ENCODE peak calls at places on chromosomes 3 and 15, in six cellular contexts. K, F, D, Z, X and Q are unnamed samples.

GRCh38 chr3:12644297-12644937 is 19.5 kb downstream of the RAF1 start:
- DNase-seq in X (no peak), Z (no peak), K (no peak), D (no peak), F (no peak), Q (no peak)

GRCh38 chr3:54065140-54065539 is 57.2 kb upstream of the CACNA2D3 start:
- DNase-seq in K (no peak), D (no peak), Z (no peak), X (no peak), F (no peak), Q (no peak)

GRCh38 chr3:5222283-5223005 is 34.9 kb downstream of the EDEM1 start:
- DNase-seq in F (no peak), Z (no peak), D (no peak), K (no peak), X (no peak), Q (no peak)

GRCh38 chr3:141151439-141151838 is 80.2 kb upstream of the PXYLP1 start:
- DNase-seq in K (no peak), F (no peak), Z (no peak), D (no peak), X (no peak), Q (no peak)

GRCh38 chr3:71416868-71417267 is 166.7 kb downstream of the FOXP1 start:
- DNase-seq in Z (peak), K (no peak), X (peak), D (no peak), F (peak), Q (no peak)

GRCh38 chr15:59299919-59300617 is 72.6 kb downstream of the MYO1E start:
- DNase-seq in D (peak), Z (no peak), X (no peak), K (peak), F (peak), Q (peak)

GRCh38 chr3:157464283-157464682 is 27.6 kb downstream of the PTX3 start:
- DNase-seq in Z (no peak), D (no peak), K (no peak), X (no peak), F (no peak), Q (peak)

GRCh38 chr3:97872209-97873042 is 50.6 kb downstream of the CRYBG3 start:
- DNase-seq in K (no peak), Z (no peak), F (no peak), D (no peak), X (no peak), Q (peak)

GRCh38 chr3:151432624-151433372 is 28.1 kb downstream of the IGSF10 start:
- DNase-seq in F (no peak), D (no peak), K (no peak), X (no peak), Z (no peak), Q (no peak)

GRCh38 chr3:170903123-170903522 is 5.3 kb downstream of the EIF5A2 start:
- DNase-seq in D (no peak), Z (no peak), F (no peak), K (no peak), X (no peak), Q (no peak)

GRCh38 chr15:88738796-88739195 is 64.4 kb upstream of the ACAN start:
- DNase-seq in F (no peak), Z (no peak), K (no peak), X (no peak), D (no peak), Q (no peak)

GRCh38 chr3:15051531-15051930 is 13.6 kb downstream of the MRPS25 start:
- DNase-seq in D (peak), X (peak), Z (peak), F (peak), K (no peak), Q (no peak)

GRCh38 chr3:148464246-148464645 is 233.5 kb upstream of the AGTR1 start:
- DNase-seq in K (no peak), Z (no peak), F (no peak), D (no peak), X (no peak), Q (no peak)

GRCh38 chr3:69869643-69870042 is 129.9 kb upstream of the SAMMSON start:
- DNase-seq in Z (no peak), D (no peak), K (no peak), X (no peak), F (peak), Q (peak)

GRCh38 chr15:100918034-100918689 is 995 bp upstream of the LRRK1 start:
- DNase-seq in K (peak), X (peak), D (peak), F (peak), Z (peak), Q (no peak)

GRCh38 chr3:25592510-25592968 is 72.2 kb downstream of the TOP2B start:
- DNase-seq in Z (peak), K (no peak), F (peak), D (no peak), X (peak), Q (no peak)

GRCh38 chr15:57500979-57501576 is 90.6 kb upstream of the MYZAP start:
- DNase-seq in D (no peak), F (no peak), Z (no peak), X (no peak), K (peak), Q (no peak)

GRCh38 chr15:28094732-28095521 is 4.2 kb downstream of the OCA2 start:
- DNase-seq in X (peak), F (no peak), D (peak), K (peak), Z (peak), Q (no peak)

GRCh38 chr3:64405211-64405818 is 180.0 kb upstream of the PRICKLE2 start:
- DNase-seq in X (no peak), Z (no peak), D (no peak), F (no peak), K (no peak), Q (peak)

GRCh38 chr3:14513566-14514322 is 26.4 kb downstream of the GRIP2 start:
- DNase-seq in F (no peak), X (no peak), K (peak), Z (no peak), D (peak), Q (no peak)

GRCh38 chr3:169658311-169658931 is 5.1 kb downstream of the MECOM start:
- DNase-seq in D (peak), Z (peak), F (no peak), X (peak), K (peak), Q (no peak)

GRCh38 chr3:119437852-119438251 is 25.6 kb downstream of the TMEM39A start:
- DNase-seq in D (no peak), X (no peak), F (no peak), Z (no peak), K (no peak), Q (no peak)

GRCh38 chr15:89320200-89320599 is 14.4 kb downstream of the POLG start:
- DNase-seq in K (no peak), F (no peak), Z (no peak), X (no peak), D (no peak), Q (no peak)

GRCh38 chr15:48330045-48330840 is 986 bp upstream of the DUT start:
- DNase-seq in Z (no peak), X (peak), D (no peak), K (no peak), F (no peak), Q (no peak)

GRCh38 chr3:45786801-45787495 is 9.4 kb downstream of the SLC6A20 start:
- DNase-seq in Z (no peak), X (no peak), F (no peak), D (no peak), K (peak), Q (no peak)

GRCh38 chr3:52679811-52680210 is 5.9 kb downstream of the PBRM1 start:
- DNase-seq in K (no peak), Z (no peak), X (no peak), D (no peak), F (no peak), Q (no peak)

GRCh38 chr3:153209596-153209995 is 47.6 kb downstream of the RAP2B start:
- DNase-seq in F (peak), D (peak), K (no peak), Z (peak), X (peak), Q (no peak)

GRCh38 chr15:88071141-88071540 is 185.4 kb downstream of the NTRK3 start:
- DNase-seq in F (no peak), K (peak), D (no peak), Z (no peak), X (no peak), Q (no peak)

GRCh38 chr3:107206945-107207344 is 170.3 kb upstream of the CCDC54 start:
- DNase-seq in Z (no peak), X (no peak), K (no peak), D (no peak), F (no peak), Q (no peak)

GRCh38 chr15:30649952-30650929 is 24.3 kb downstream of the ARHGAP11B start:
- DNase-seq in K (no peak), D (no peak), F (peak), X (no peak), Z (no peak), Q (peak)

GRCh38 chr15:31396881-31397560 is 70.4 kb downstream of the KLF13 start:
- DNase-seq in F (peak), X (peak), K (peak), D (peak), Z (peak), Q (no peak)

GRCh38 chr3:113051222-113051804 is 60.5 kb downstream of the GTPBP8 start:
- DNase-seq in D (peak), Z (peak), X (peak), K (peak), F (peak), Q (peak)

GRCh38 chr15:91380114-91380513 is 280.1 kb downstream of the SV2B start:
- DNase-seq in X (no peak), K (no peak), Z (no peak), D (no peak), F (no peak), Q (no peak)
- TF ChIP-seq CTCF in X (no peak), K (no peak), Z (no peak), D (no peak), F (no peak), Q (no peak)

GRCh38 chr15:62419206-62419605 is 254.1 kb upstream of the C2CD4B start:
- DNase-seq in D (no peak), Z (no peak), F (no peak), K (no peak), X (no peak), Q (no peak)
- TF ChIP-seq CTCF in D (no peak), Z (no peak), F (no peak), K (no peak), X (no peak), Q (no peak)

GRCh38 chr3:31953636-31954035 is 27.4 kb downstream of the OSBPL10 start:
- DNase-seq in X (no peak), Z (no peak), K (no peak), F (no peak), D (no peak), Q (no peak)

GRCh38 chr3:31955581-31955980 is 25.5 kb downstream of the OSBPL10 start:
- DNase-seq in F (no peak), D (no peak), X (no peak), K (no peak), Z (no peak), Q (no peak)

GRCh38 chr3:31958721-31959152 is 22.3 kb downstream of the OSBPL10 start:
- DNase-seq in Z (no peak), F (no peak), D (no peak), K (no peak), X (no peak), Q (no peak)

GRCh38 chr3:31959951-31960792 is 20.9 kb downstream of the OSBPL10 start:
- DNase-seq in F (no peak), Z (peak), D (no peak), X (peak), K (no peak), Q (no peak)

DNA sequence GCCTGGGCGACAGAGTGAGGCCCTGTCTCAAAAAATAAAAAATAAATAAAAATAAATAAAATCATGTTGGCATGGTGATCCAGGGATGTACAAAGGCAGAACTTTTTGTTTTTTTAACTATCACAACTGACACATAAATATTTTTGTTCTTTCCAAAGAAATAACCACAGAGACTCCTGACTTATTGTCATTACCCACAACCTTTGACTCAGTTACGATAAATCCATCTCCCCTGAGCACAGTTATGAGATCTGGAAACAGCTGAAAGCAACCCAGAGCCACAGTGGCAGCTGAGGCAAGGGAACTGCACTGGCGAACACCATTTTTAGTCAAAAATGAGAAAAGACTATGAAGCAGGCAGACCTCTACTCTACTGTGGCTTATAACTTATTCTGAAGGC is 24.0 kb downstream of the OSBPL10 start:
- DNase-seq in D (no peak), Z (no peak), X (no peak), K (no peak), F (no peak), Q (no peak)
- TF ChIP-seq CTCF in D (no peak), Z (no peak), X (no peak), K (no peak), F (no peak), Q (no peak)

GRCh38 chr3:188197388-188197847 is 43.5 kb downstream of the LPP start:
- DNase-seq in K (no peak), X (no peak), Z (no peak), F (peak), D (no peak), Q (no peak)
- TF ChIP-seq CTCF in K (no peak), X (no peak), Z (no peak), F (no peak), D (no peak), Q (no peak)

GRCh38 chr3:126511291-126511690 is 6.3 kb downstream of the UROC1 start:
- DNase-seq in D (peak), F (no peak), X (no peak), K (no peak), Z (no peak), Q (no peak)
- TF ChIP-seq CTCF in D (no peak), F (no peak), X (no peak), K (no peak), Z (no peak), Q (no peak)

GRCh38 chr3:125482406-125482805 is 37.6 kb downstream of the SNX4 start:
- DNase-seq in D (no peak), Z (no peak), X (no peak), K (no peak), F (no peak), Q (no peak)
- TF ChIP-seq CTCF in D (no peak), Z (no peak), X (no peak), K (no peak), F (no peak), Q (no peak)

DNA sequence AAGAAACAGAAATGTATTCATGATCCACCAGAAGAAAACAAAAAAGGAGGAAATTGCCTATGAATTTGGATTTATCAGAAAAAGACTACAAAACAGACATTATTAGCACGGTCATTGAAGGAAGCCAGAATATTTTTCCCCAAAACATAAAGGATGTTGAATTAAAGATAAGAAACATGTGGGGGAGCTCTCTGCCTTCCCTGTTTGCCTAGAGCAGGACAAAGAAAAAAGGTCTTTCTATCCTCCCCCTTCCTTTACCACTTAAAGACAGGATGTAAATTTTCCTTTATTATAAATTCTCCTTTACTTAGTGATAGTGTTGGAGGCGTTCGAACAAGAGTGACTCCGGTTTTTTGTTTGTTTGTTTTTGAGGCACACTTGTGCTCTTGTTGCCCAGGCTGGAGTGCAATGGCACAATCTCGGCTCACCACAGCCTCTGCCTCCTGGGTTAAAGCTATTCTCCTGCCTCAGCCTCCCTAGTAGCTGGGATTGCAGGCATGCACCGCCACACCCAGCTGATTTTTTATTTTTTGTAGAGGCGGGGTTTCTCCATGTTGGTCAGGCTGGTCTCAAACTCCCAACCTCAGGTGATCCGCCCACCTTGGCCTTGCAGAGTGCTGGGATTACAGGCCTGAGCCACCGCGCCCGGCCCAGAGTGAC is 14.9 kb upstream of the RPN1 start:
- DNase-seq in X (no peak), D (no peak), F (peak), K (no peak), Z (no peak), Q (no peak)
- TF ChIP-seq CTCF in X (peak), D (no peak), F (no peak), K (no peak), Z (no peak), Q (no peak)

GRCh38 chr3:48656061-48656840 is 6.4 kb downstream of the CELSR3 start:
- DNase-seq in K (peak), Z (peak), F (peak), D (peak), X (peak), Q (no peak)
- TF ChIP-seq CTCF in K (no peak), Z (peak), F (peak), D (peak), X (peak), Q (peak)

GRCh38 chr3:183189641-183190040 is 27.1 kb upstream of the LAMP3 start:
- DNase-seq in D (no peak), K (no peak), Z (no peak), F (no peak), X (no peak), Q (no peak)

GRCh38 chr3:183185696-183186095 is 23.2 kb upstream of the LAMP3 start:
- DNase-seq in D (no peak), F (peak), Z (no peak), K (no peak), X (no peak), Q (no peak)

GRCh38 chr3:183193762-183194701 is 31.5 kb upstream of the LAMP3 start:
- DNase-seq in K (no peak), F (no peak), Z (no peak), D (no peak), X (no peak), Q (no peak)

GRCh38 chr3:183192650-183193300 is 30.2 kb upstream of the LAMP3 start:
- DNase-seq in D (no peak), F (no peak), K (no peak), Z (no peak), X (no peak), Q (no peak)

GRCh38 chr3:183188895-183189462 is 26.4 kb upstream of the LAMP3 start:
- DNase-seq in X (peak), Z (peak), D (no peak), F (peak), K (no peak), Q (no peak)
- TF ChIP-seq CTCF in X (peak), Z (peak), D (peak), F (peak), K (no peak), Q (peak)